ENCODE peak calls at places on chromosomes 7 and 10, in four cellular contexts. One of them, this sample, is unnamed.

GRCh38 chr7:113197274-113197673 is 78.9 kb upstream of the SMIM30 start:
- DNase-seq in K562: no peak
- DNase-seq in HepG2: no peak
- DNase-seq in GM12878: no peak
- DNase-seq in this sample: no peak

GRCh38 chr10:97762056-97762455 is 9.7 kb downstream of the SFRP5 start:
- DNase-seq in K562: no peak
- DNase-seq in GM12878: no peak
- DNase-seq in HepG2: no peak
- DNase-seq in this sample: no peak

GRCh38 chr10:62763155-62763554 is 41.4 kb upstream of the ADO start:
- DNase-seq in K562: no peak
- DNase-seq in GM12878: no peak
- DNase-seq in HepG2: no peak
- DNase-seq in this sample: no peak

GRCh38 chr7:120278773-120279172 is 5.8 kb downstream of the KCND2 start:
- DNase-seq in K562: no peak
- DNase-seq in GM12878: no peak
- DNase-seq in HepG2: no peak
- DNase-seq in this sample: no peak

GRCh38 chr10:91163269-91163708 is 57.2 kb upstream of the PCGF5 start:
- DNase-seq in K562: peak
- DNase-seq in HepG2: peak
- DNase-seq in GM12878: no peak
- DNase-seq in this sample: peak

GRCh38 chr7:131845573-131846337 is 289.3 kb upstream of the PODXL start:
- DNase-seq in K562: no peak
- DNase-seq in GM12878: no peak
- DNase-seq in HepG2: no peak
- DNase-seq in this sample: no peak

GRCh38 chr7:158302274-158303070 is 285.2 kb downstream of the PTPRN2 start:
- DNase-seq in K562: no peak
- DNase-seq in GM12878: no peak
- DNase-seq in HepG2: no peak
- DNase-seq in this sample: no peak

GRCh38 chr7:123865517-123866117 is 20.6 kb downstream of the HYAL4 start:
- DNase-seq in HepG2: peak
- DNase-seq in K562: peak
- DNase-seq in GM12878: peak
- DNase-seq in this sample: peak

GRCh38 chr7:30914611-30915601 is 3.3 kb downstream of the AQP1 start:
- DNase-seq in K562: peak
- DNase-seq in HepG2: no peak
- DNase-seq in GM12878: no peak
- DNase-seq in this sample: no peak

GRCh38 chr7:45567713-45568112 is 6.5 kb upstream of the ADCY1 start:
- DNase-seq in K562: no peak
- DNase-seq in HepG2: no peak
- DNase-seq in GM12878: no peak
- DNase-seq in this sample: no peak

GRCh38 chr7:25854059-25854458 is 297.9 kb upstream of the NFE2L3 start:
- DNase-seq in GM12878: no peak
- DNase-seq in HepG2: no peak
- DNase-seq in K562: no peak
- DNase-seq in this sample: no peak

GRCh38 chr7:25850730-25851129 is 301.3 kb upstream of the NFE2L3 start:
- DNase-seq in HepG2: no peak
- DNase-seq in GM12878: no peak
- DNase-seq in K562: no peak
- DNase-seq in this sample: no peak

GRCh38 chr7:25852995-25853713 is 298.8 kb upstream of the NFE2L3 start:
- DNase-seq in K562: no peak
- DNase-seq in GM12878: no peak
- DNase-seq in HepG2: no peak
- DNase-seq in this sample: no peak

GRCh38 chr7:25851332-25852248 is 300.4 kb upstream of the NFE2L3 start:
- DNase-seq in HepG2: peak
- DNase-seq in K562: peak
- DNase-seq in GM12878: no peak
- DNase-seq in this sample: peak

GRCh38 chr7:25852249-25852994 is 299.6 kb upstream of the NFE2L3 start:
- DNase-seq in HepG2: no peak
- DNase-seq in K562: no peak
- DNase-seq in GM12878: no peak
- DNase-seq in this sample: peak
- TF ChIP-seq EZH2 in HepG2: peak
- TF ChIP-seq EZH2 in K562: no peak
- TF ChIP-seq EZH2 in GM12878: no peak
- TF ChIP-seq EZH2 in this sample: peak

GRCh38 chr10:126242352-126243260 is 145.7 kb downstream of the ADAM12 start:
- DNase-seq in GM12878: no peak
- DNase-seq in HepG2: no peak
- DNase-seq in K562: no peak
- DNase-seq in this sample: no peak
- TF ChIP-seq CREB1 in GM12878: no peak
- TF ChIP-seq CREB1 in HepG2: no peak
- TF ChIP-seq CREB1 in K562: no peak
- TF ChIP-seq CREB1 in this sample: no peak

GRCh38 chr7:6188395-6188794 is 84.0 kb downstream of the CYTH3 start:
- DNase-seq in K562: no peak
- DNase-seq in HepG2: no peak
- DNase-seq in GM12878: no peak
- DNase-seq in this sample: no peak
- TF ChIP-seq REST in K562: no peak
- TF ChIP-seq REST in HepG2: peak
- TF ChIP-seq REST in GM12878: peak
- TF ChIP-seq REST in this sample: peak

GRCh38 chr7:28958235-28958945 is at the start of gene TRIL:
- DNase-seq in HepG2: no peak
- DNase-seq in K562: no peak
- DNase-seq in GM12878: no peak
- DNase-seq in this sample: peak
- TF ChIP-seq EZH2 in HepG2: no peak
- TF ChIP-seq EZH2 in K562: no peak
- TF ChIP-seq EZH2 in GM12878: no peak
- TF ChIP-seq EZH2 in this sample: peak

GRCh38 chr10:123284022-123284421 is 129.8 kb downstream of the BUB3 start:
- DNase-seq in K562: peak
- DNase-seq in GM12878: no peak
- DNase-seq in HepG2: peak
- DNase-seq in this sample: peak

GRCh38 chr10:123289432-123289831 is 135.2 kb downstream of the BUB3 start:
- DNase-seq in K562: no peak
- DNase-seq in HepG2: no peak
- DNase-seq in GM12878: no peak
- DNase-seq in this sample: no peak

DNA sequence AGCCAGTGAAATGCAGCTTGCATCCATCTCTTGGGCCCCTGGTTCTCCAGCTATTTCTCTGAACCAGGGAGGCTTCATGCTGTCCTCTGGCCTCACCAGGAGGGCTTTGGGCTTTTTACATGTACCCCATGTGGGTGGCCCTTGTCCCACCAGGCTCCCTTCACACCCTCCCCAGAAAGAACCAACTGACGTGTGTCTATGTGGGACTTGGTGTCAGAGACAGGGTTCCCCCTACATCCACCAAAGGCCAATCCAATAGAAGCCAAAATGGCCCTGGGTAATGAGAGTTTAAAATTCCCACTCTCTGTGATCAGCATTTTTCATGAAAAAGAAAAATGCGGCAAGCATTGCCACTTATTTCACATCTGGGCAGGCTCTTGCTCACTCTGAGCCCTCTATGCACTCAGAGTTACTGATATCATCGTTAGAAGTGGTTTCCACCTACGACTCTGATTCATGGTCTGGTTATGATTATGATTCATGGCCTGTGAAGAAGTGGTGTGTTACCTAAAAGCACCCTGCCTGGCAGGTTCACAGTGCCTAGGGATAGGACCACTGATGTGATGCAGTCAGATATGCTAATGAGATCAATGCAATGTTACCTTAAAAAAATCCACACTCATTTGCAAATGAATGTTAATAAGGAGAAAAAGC is 133.5 kb downstream of the BUB3 start:
- DNase-seq in GM12878: no peak
- DNase-seq in K562: no peak
- DNase-seq in HepG2: no peak
- DNase-seq in this sample: no peak
- TF ChIP-seq CREB1 in GM12878: no peak
- TF ChIP-seq CREB1 in K562: no peak
- TF ChIP-seq CREB1 in HepG2: no peak
- TF ChIP-seq CREB1 in this sample: no peak

GRCh38 chr10:74176380-74177139 is 25.5 kb downstream of the ADK start:
- DNase-seq in K562: peak
- DNase-seq in HepG2: peak
- DNase-seq in GM12878: peak
- DNase-seq in this sample: peak
- TF ChIP-seq REST in K562: peak
- TF ChIP-seq REST in HepG2: no peak
- TF ChIP-seq REST in GM12878: no peak
- TF ChIP-seq REST in this sample: no peak